ENCODE peak calls at places on chromosome 3, in eight cellular contexts. A, Y, K, V, I, H, O and R are unnamed samples.

GRCh38 chr3:69460034-69460433 is 74.1 kb upstream of the FRMD4B start:
- DNase-seq in A (no peak), Y (no peak), K (no peak), V (no peak), I (no peak), H (no peak), O (no peak), R (no peak)

GRCh38 chr3:126360714-126361060 is 3.5 kb upstream of the KLF15 start:
- DNase-seq in A (no peak), Y (no peak), K (no peak), V (no peak), I (no peak), H (no peak), O (no peak), R (no peak)

GRCh38 chr3:192571197-192571791 is 156.0 kb downstream of the FGF12 start:
- DNase-seq in A (no peak), Y (peak; percentile 56), K (no peak), V (peak; percentile 68), I (peak; percentile 54), H (no peak), O (no peak), R (peak; percentile 9)

GRCh38 chr3:149042766-149043386 is 43.5 kb downstream of the HLTF start:
- DNase-seq in A (no peak), Y (peak; percentile 54), K (no peak), V (no peak), I (no peak), H (no peak), O (no peak), R (peak; percentile 9)

GRCh38 chr3:171163724-171164465 is 137.4 kb upstream of the SLC2A2 start:
- DNase-seq in A (no peak), Y (no peak), K (no peak), V (no peak), I (no peak), H (no peak), O (no peak), R (no peak)

GRCh38 chr3:26449996-26450395 is 172.6 kb upstream of the LRRC3B start:
- DNase-seq in A (no peak), Y (no peak), K (no peak), V (no peak), I (no peak), H (no peak), O (no peak), R (no peak)

GRCh38 chr3:53705024-53705750 is 141.0 kb downstream of the CHDH start:
- DNase-seq in A (no peak), Y (no peak), K (no peak), V (no peak), I (peak; percentile 7), H (no peak), O (no peak), R (no peak)

GRCh38 chr3:86793786-86794185 is 197.2 kb downstream of the VGLL3 start:
- DNase-seq in A (no peak), Y (peak; percentile 93), K (peak; percentile 90), V (no peak), I (no peak), H (peak; percentile 90), O (no peak), R (peak; percentile 92)

GRCh38 chr3:194045289-194045688 is 90.7 kb upstream of the HES1 start:
- DNase-seq in A (no peak), Y (no peak), K (no peak), V (no peak), I (no peak), H (no peak), O (no peak), R (no peak)

GRCh38 chr3:124043023-124043422 is 51.1 kb upstream of the ROPN1 start:
- DNase-seq in A (no peak), Y (no peak), K (no peak), V (no peak), I (no peak), H (no peak), O (no peak), R (no peak)

GRCh38 chr3:132448211-132448961 is 31.1 kb downstream of the DNAJC13 start:
- DNase-seq in A (no peak), Y (peak; percentile 72), K (no peak), V (no peak), I (peak; percentile 28), H (no peak), O (no peak), R (peak; percentile 8)

GRCh38 chr3:69484507-69485393 is 98.9 kb upstream of the FRMD4B start:
- DNase-seq in A (no peak), Y (no peak), K (no peak), V (no peak), I (no peak), H (no peak), O (no peak), R (no peak)

GRCh38 chr3:187165144-187165543 is 25.8 kb upstream of the RPL39L start:
- DNase-seq in A (peak; percentile 10), Y (peak; percentile 76), K (no peak), V (no peak), I (no peak), H (no peak), O (peak; percentile 45), R (peak; percentile 74)

GRCh38 chr3:196246612-196247308 is 30.4 kb downstream of the SLC51A start:
- DNase-seq in A (no peak), Y (no peak), K (peak; percentile 4), V (no peak), I (no peak), H (peak; percentile 98), O (no peak), R (peak; percentile 48)

GRCh38 chr3:63819151-63819398 is at the start of gene C3orf49:
- DNase-seq in A (no peak), Y (no peak), K (no peak), V (no peak), I (no peak), H (no peak), O (no peak), R (no peak)

GRCh38 chr3:117926819-117927218 is 1107.8 kb downstream of the IGSF11 start:
- DNase-seq in A (no peak), Y (no peak), K (no peak), V (no peak), I (no peak), H (no peak), O (no peak), R (no peak)

GRCh38 chr3:71064976-71065763 is 518.4 kb downstream of the FOXP1 start:
- DNase-seq in A (peak; percentile 59), Y (no peak), K (no peak), V (no peak), I (peak; percentile 68), H (no peak), O (no peak), R (no peak)

GRCh38 chr3:25904248-25904647 is 114.4 kb downstream of the OXSM start:
- DNase-seq in A (no peak), Y (no peak), K (no peak), V (no peak), I (no peak), H (no peak), O (no peak), R (no peak)

GRCh38 chr3:34263014-34263714 is 464.7 kb downstream of the PDCD6IP start:
- DNase-seq in A (no peak), Y (no peak), K (no peak), V (no peak), I (no peak), H (no peak), O (no peak), R (no peak)

GRCh38 chr3:125051205-125051604 is 4.6 kb downstream of the HEG1 start:
- DNase-seq in A (no peak), Y (no peak), K (no peak), V (no peak), I (no peak), H (no peak), O (no peak), R (no peak)

GRCh38 chr3:125052671-125053303 is 3.0 kb downstream of the HEG1 start:
- DNase-seq in A (no peak), Y (peak; percentile 79), K (peak; percentile 62), V (no peak), I (no peak), H (peak; percentile 73), O (no peak), R (peak; percentile 64)

GRCh38 chr3:125050486-125051172 is 5.2 kb downstream of the HEG1 start:
- DNase-seq in A (no peak), Y (no peak), K (no peak), V (no peak), I (no peak), H (no peak), O (no peak), R (no peak)

GRCh38 chr3:125053304-125053699 is 2.5 kb downstream of the HEG1 start:
- DNase-seq in A (no peak), Y (no peak), K (no peak), V (no peak), I (no peak), H (no peak), O (no peak), R (no peak)

GRCh38 chr3:125051715-125052581 is 3.8 kb downstream of the HEG1 start:
- DNase-seq in A (peak; percentile 61), Y (peak; percentile 82), K (peak; percentile 29), V (no peak), I (no peak), H (peak; percentile 64), O (no peak), R (peak; percentile 68)
- TF ChIP-seq CTCF in A (no peak), Y (no peak), K (no peak), V (no peak), I (no peak), H (no peak), O (no peak), R (no peak)

GRCh38 chr3:113054552-113054951 is 63.8 kb downstream of the GTPBP8 start:
- DNase-seq in A (no peak), Y (peak; percentile 80), K (peak; percentile 49), V (no peak), I (no peak), H (peak; percentile 74), O (no peak), R (no peak)
- TF ChIP-seq CTCF in A (no peak), Y (peak; percentile 39), K (peak; percentile 6), V (no peak), I (no peak), H (peak; percentile 9), O (no peak), R (peak; percentile 7)

GRCh38 chr3:136734382-136735070 is 17.7 kb downstream of the STAG1 start:
- DNase-seq in A (no peak), Y (no peak), K (no peak), V (no peak), I (no peak), H (no peak), O (no peak), R (no peak)
- TF ChIP-seq CTCF in A (peak; percentile 33), Y (no peak), K (peak; percentile 1), V (peak; percentile 12), I (no peak), H (no peak), O (no peak), R (no peak)

GRCh38 chr3:121488628-121489027 is 57.2 kb downstream of the POLQ start:
- DNase-seq in A (no peak), Y (no peak), K (no peak), V (no peak), I (no peak), H (no peak), O (no peak), R (no peak)

GRCh38 chr3:121491683-121492082 is 54.1 kb downstream of the POLQ start:
- DNase-seq in A (no peak), Y (no peak), K (no peak), V (no peak), I (no peak), H (no peak), O (no peak), R (no peak)

GRCh38 chr3:121496841-121497240 is 48.9 kb downstream of the POLQ start:
- DNase-seq in A (no peak), Y (no peak), K (no peak), V (no peak), I (no peak), H (no peak), O (no peak), R (no peak)

GRCh38 chr3:121490161-121490560 is 55.6 kb downstream of the POLQ start:
- DNase-seq in A (no peak), Y (no peak), K (no peak), V (no peak), I (no peak), H (no peak), O (no peak), R (no peak)

GRCh38 chr3:121493431-121493830 is 52.4 kb downstream of the POLQ start:
- DNase-seq in A (no peak), Y (peak; percentile 22), K (no peak), V (no peak), I (no peak), H (no peak), O (no peak), R (no peak)
- TF ChIP-seq CTCF in A (no peak), Y (no peak), K (peak; percentile 24), V (peak; percentile 52), I (no peak), H (peak; percentile 22), O (peak; percentile 9), R (peak; percentile 33)